ENCODE peak calls at places on chromosomes 13 and 19, in five cellular contexts. C is CD8-positive, alpha-beta T cell; S is heart right ventricle; E is dorsolateral prefrontal cortex; W is cardiac muscle cell. O is an unnamed sample.
A peak's percentile ranks its signal among the peaks of the same experiment; 100 is the strongest.

GRCh38 chr13:20131057-20131832 is 29.6 kb downstream of the GJA3 start:
- DNase-seq in C (no peak), W (peak; percentile 38), S (no peak), E (no peak), O (peak; percentile 25)

GRCh38 chr19:5036733-5037681 is 68.1 kb downstream of the KDM4B start:
- DNase-seq in E (peak; percentile 83), W (peak; percentile 54), S (peak; percentile 57), C (no peak), O (no peak)

GRCh38 chr19:29393915-29394460 is 131.8 kb upstream of the VSTM2B start:
- DNase-seq in C (no peak), W (no peak), E (no peak), S (no peak), O (no peak)

GRCh38 chr19:52993342-52994178 is 20.2 kb upstream of the ERVV-1 start:
- DNase-seq in C (peak; percentile 64), S (peak; percentile 76), E (peak; percentile 76), W (peak; percentile 90), O (no peak)

GRCh38 chr19:1026189-1027019 is at the start of gene CNN2:
- DNase-seq in W (peak; percentile 95), S (peak; percentile 78), C (peak; percentile 63), E (no peak), O (no peak)

GRCh38 chr19:37114001-37114400 is 35.8 kb downstream of the ZNF420 start:
- DNase-seq in C (no peak), E (no peak), W (no peak), S (no peak), O (no peak)

GRCh38 chr19:31676271-31677004 is 327.2 kb upstream of the TSHZ3 start:
- DNase-seq in E (no peak), C (no peak), S (no peak), W (peak; percentile 10), O (no peak)

GRCh38 chr19:1825909-1826556 is 14.0 kb upstream of the ATP8B3 start:
- DNase-seq in W (peak; percentile 86), S (peak; percentile 73), E (peak; percentile 72), C (peak; percentile 70), O (no peak)

GRCh38 chr19:7119582-7119981 is 50.1 kb downstream of the ZNF557 start:
- DNase-seq in S (no peak), C (no peak), W (no peak), E (no peak), O (no peak)

GRCh38 chr13:40345149-40345514 is 321.3 kb downstream of the FOXO1 start:
- DNase-seq in W (no peak), S (no peak), E (no peak), C (no peak), O (peak; percentile 69)

GRCh38 chr19:19278315-19278714 is 5.2 kb upstream of the TM6SF2 start:
- DNase-seq in S (no peak), C (no peak), W (no peak), E (no peak), O (no peak)

GRCh38 chr19:49863935-49864320 is 3.4 kb downstream of the PNKP start:
- DNase-seq in W (no peak), C (no peak), S (no peak), E (no peak), O (no peak)

GRCh38 chr13:54357284-54357933 is 1328.8 kb downstream of the OLFM4 start:
- DNase-seq in S (no peak), W (no peak), E (no peak), C (no peak), O (no peak)

GRCh38 chr19:29836409-29836825 is 24.6 kb downstream of the CCNE1 start:
- DNase-seq in W (no peak), S (no peak), E (no peak), C (no peak), O (no peak)

DNA sequence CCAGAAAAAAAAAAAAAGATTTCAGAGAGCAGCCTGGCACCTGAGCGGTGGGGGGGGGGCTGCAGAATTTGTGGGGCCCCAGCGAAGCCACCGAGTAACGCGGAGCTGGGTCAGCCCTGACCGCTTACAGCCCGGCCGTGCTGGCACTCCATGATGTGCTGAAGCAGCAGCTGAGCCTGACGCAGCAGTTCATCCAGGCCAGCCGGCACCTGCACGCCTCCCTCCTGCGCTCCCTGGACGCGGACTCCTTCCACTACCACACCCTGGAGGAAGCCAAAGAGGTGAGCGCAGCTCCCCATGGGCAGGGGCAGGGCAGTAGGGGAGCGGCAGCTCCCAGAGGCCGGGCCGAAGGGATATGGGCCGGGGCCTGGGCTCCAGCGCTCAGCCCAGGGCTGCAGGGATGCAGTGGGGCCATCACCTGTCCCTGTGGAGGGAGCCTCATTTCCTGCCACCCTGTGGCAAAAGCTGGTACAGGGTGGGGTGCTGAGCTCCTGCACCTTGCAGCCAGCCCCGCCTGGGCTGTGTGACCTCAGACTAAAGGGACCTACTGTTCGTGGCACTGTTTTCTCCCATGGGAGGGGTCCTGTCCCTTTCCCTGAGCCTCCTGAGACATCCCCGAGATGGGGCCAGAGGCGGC is 18.3 kb downstream of the C19orf44 start:
- DNase-seq in C (no peak), E (no peak), S (no peak), W (no peak), O (no peak)
- TF ChIP-seq CTCF in C (no peak), E (no peak), S (no peak), W (no peak), O (no peak)

GRCh38 chr13:27868639-27869435 is 51.0 kb upstream of the PDX1 start:
- DNase-seq in S (no peak), W (peak; percentile 6), E (no peak), C (no peak), O (no peak)

GRCh38 chr13:27869436-27870090 is 50.2 kb upstream of the PDX1 start:
- DNase-seq in C (no peak), S (no peak), E (no peak), W (no peak), O (no peak)
- TF ChIP-seq CTCF in C (peak; percentile 4), S (no peak), E (no peak), W (no peak), O (no peak)

GRCh38 chr13:108606424-108606823 is 23.0 kb upstream of the MYO16 start:
- DNase-seq in E (no peak), C (no peak), W (no peak), S (no peak), O (no peak)

GRCh38 chr13:108615241-108615640 is 14.2 kb upstream of the MYO16 start:
- DNase-seq in W (no peak), E (no peak), C (no peak), S (no peak), O (no peak)

GRCh38 chr13:108610517-108610916 is 18.9 kb upstream of the MYO16 start:
- DNase-seq in W (peak; percentile 40), E (no peak), S (no peak), C (no peak), O (no peak)

DNA sequence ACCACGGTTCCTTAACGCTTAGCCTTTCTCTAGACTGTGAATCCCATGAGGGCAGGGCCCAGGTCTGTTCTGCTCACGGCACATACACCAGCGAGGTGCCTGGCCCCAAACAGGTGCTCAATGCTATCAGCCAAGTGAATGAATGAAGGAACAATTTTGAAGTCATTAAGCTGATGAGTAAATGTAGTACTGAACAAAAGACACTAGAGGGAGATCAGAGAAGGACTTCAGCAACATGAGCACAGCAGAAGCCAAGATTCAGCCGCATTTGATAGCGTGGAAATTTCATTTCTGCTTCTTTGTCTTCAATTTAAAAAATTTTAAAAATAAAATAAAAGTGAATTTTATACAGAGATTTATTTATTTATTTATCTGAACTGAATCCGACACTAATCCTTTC is 20.1 kb upstream of the MYO16 start:
- DNase-seq in W (peak; percentile 21), E (no peak), C (no peak), S (no peak), O (no peak)
- TF ChIP-seq CTCF in W (no peak), E (peak; percentile 35), C (no peak), S (peak; percentile 52), O (peak; percentile 42)

GRCh38 chr19:51107406-51108065 is 673 bp downstream of the CTU1 start:
- DNase-seq in W (no peak), S (no peak), C (no peak), E (no peak), O (no peak)
- TF ChIP-seq CTCF in W (no peak), S (no peak), C (no peak), E (no peak), O (no peak)

GRCh38 chr13:77810430-77810829 is 108.2 kb downstream of the EDNRB start:
- DNase-seq in E (no peak), S (no peak), C (no peak), W (peak; percentile 6), O (no peak)
- TF ChIP-seq CTCF in E (peak; percentile 37), S (peak; percentile 23), C (peak; percentile 1), W (no peak), O (no peak)

GRCh38 chr13:75636339-75637095 is 387 bp downstream of the LMO7 start:
- DNase-seq in W (peak; percentile 10), S (peak; percentile 9), C (peak; percentile 18), E (no peak), O (no peak)
- TF ChIP-seq CTCF in W (no peak), S (no peak), C (no peak), E (no peak), O (no peak)

DNA sequence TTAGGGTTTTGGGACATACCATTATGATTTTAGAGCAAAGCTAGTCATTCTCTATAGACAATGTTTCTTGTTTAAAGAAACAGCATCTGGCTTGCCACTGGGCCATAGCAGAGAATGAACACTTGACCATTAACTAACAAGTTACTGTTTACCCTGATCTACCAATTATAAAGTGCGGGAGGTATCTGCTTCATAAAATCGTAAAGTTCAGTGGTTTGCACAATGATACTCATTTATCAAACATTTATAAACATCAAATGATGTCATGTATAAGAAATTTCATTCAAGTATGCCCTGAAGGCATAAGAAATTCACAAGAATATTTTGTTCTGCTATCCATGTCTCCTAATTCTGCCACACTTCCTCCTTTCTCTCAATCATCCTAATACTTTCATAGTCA is 139.2 kb downstream of the PCDH20 start:
- DNase-seq in E (no peak), W (no peak), S (no peak), C (no peak), O (no peak)
- TF ChIP-seq CTCF in E (no peak), W (no peak), S (no peak), C (no peak), O (no peak)

GRCh38 chr13:111632906-111633305 is 312.5 kb downstream of the TEX29 start:
- DNase-seq in W (no peak), E (no peak), S (no peak), C (no peak), O (no peak)

GRCh38 chr13:111629457-111629856 is 309.0 kb downstream of the TEX29 start:
- DNase-seq in S (no peak), E (no peak), W (no peak), C (no peak), O (peak; percentile 70)

GRCh38 chr13:111629016-111629415 is 308.6 kb downstream of the TEX29 start:
- DNase-seq in C (no peak), E (no peak), S (no peak), W (no peak), O (peak; percentile 52)

GRCh38 chr13:111629933-111630332 is 309.5 kb downstream of the TEX29 start:
- DNase-seq in E (peak; percentile 65), C (no peak), S (no peak), W (no peak), O (no peak)

DNA sequence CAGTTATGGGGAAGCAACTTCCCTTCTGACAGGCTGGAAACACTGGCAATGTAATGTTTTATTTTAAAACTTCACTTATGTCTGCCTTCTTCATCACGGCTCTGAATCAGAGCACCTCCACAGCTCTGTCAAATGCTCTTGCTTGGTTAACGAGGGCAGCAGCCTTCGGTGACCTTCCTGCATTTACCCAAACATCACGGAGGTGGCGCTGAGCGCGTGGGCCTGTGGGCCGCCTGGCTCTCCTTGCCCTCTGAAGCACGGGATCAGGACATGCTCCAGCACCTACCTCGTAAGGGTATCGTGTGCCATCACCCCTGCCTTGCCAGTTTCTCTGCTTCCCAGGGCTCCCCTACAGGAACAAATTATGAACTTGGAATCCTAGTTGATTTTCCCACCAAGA is 310.0 kb downstream of the TEX29 start:
- DNase-seq in S (no peak), W (no peak), C (no peak), E (no peak), O (no peak)
- TF ChIP-seq CTCF in S (no peak), W (no peak), C (no peak), E (no peak), O (no peak)